ENCODE peak calls at places on chromosome 21, in six cellular contexts. F is HCT116, X is K562, V is H1, L is GM12878, K is HepG2. Q is an unnamed sample.

GRCh38 chr21:15730484-15731242 is 881 bp downstream of the USP25 start:
- DNase-seq in F (no peak), X (peak), V (no peak), L (no peak), K (no peak), Q (no peak)

GRCh38 chr21:35050348-35051286 is 1.5 kb upstream of the RUNX1 start:
- DNase-seq in F (no peak), X (peak), V (no peak), L (no peak), K (no peak), Q (no peak)

GRCh38 chr21:35578831-35579470 is 481.4 kb downstream of the SETD4 start:
- DNase-seq in F (no peak), X (no peak), V (no peak), L (no peak), K (peak), Q (no peak)

GRCh38 chr21:35438643-35439404 is 389.7 kb upstream of the RUNX1 start:
- DNase-seq in F (no peak), X (no peak), V (no peak), L (peak), K (no peak), Q (no peak)

GRCh38 chr21:32336711-32337110 is 38.1 kb downstream of the MRAP start:
- DNase-seq in F (no peak), X (no peak), V (no peak), L (no peak), K (no peak), Q (no peak)

GRCh38 chr21:27219068-27219467 is 252.2 kb upstream of the ADAMTS5 start:
- DNase-seq in F (no peak), X (no peak), V (no peak), L (no peak), K (no peak), Q (no peak)

GRCh38 chr21:33968082-33968997 is 52.7 kb upstream of the ATP5PO start:
- DNase-seq in F (no peak), X (peak), V (no peak), L (no peak), K (peak), Q (no peak)

GRCh38 chr21:34794686-34795085 is 125.9 kb downstream of the CLIC6 start:
- DNase-seq in F (no peak), X (no peak), V (no peak), L (no peak), K (no peak), Q (no peak)

GRCh38 chr21:33058468-33059318 is 11.2 kb upstream of the OLIG1 start:
- DNase-seq in F (no peak), X (no peak), V (no peak), L (no peak), K (no peak), Q (no peak)

GRCh38 chr21:44865561-44866280 is 7.8 kb downstream of the PTTG1IP start:
- DNase-seq in F (no peak), X (no peak), V (no peak), L (no peak), K (no peak), Q (no peak)

GRCh38 chr21:32325706-32326105 is 27.1 kb downstream of the MRAP start:
- DNase-seq in F (no peak), X (no peak), V (no peak), L (no peak), K (no peak), Q (no peak)

GRCh38 chr21:43345046-43345745 is 81.7 kb downstream of the SIK1 start:
- DNase-seq in F (no peak), X (no peak), V (no peak), L (no peak), K (no peak), Q (no peak)

GRCh38 chr21:43346551-43346950 is 80.4 kb downstream of the SIK1 start:
- DNase-seq in F (no peak), X (no peak), V (no peak), L (no peak), K (no peak), Q (no peak)

GRCh38 chr21:43347461-43347860 is 79.5 kb downstream of the SIK1 start:
- DNase-seq in F (no peak), X (no peak), V (no peak), L (no peak), K (no peak), Q (no peak)

GRCh38 chr21:43343992-43344886 is 82.7 kb downstream of the SIK1 start:
- DNase-seq in F (no peak), X (no peak), V (no peak), L (no peak), K (no peak), Q (no peak)

DNA sequence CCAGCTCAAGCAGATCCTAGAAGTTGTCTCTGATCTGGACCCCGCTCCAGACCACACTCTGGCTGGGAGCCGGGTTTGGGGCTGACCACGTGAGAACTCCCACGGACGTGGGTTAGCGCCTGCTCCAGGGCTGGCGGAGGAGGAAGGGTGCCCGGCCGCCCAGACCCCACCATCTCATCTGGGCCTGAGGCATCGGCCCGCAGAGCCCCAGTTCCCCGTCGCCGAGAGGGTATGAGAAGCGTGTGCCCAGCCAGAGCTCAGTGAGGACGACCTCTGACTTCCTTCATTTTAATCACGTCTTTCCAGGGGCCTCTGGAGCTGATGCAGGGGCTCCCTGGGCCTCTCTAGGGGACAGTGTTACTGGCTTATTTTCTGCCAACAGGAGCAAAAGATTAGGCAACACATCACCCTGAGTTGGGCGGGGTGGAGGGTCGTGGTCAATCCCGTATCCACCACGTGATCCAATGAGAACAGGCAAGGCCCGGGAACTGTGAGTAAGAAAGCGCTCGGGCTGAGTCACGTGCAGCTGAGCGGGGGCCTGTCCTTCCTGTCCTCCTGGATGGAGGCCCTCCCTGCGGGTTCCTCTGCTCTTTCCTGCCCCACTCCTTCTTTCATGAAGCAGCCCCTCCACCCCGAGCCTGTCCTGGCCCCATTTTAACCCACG is 81.1 kb downstream of the SIK1 start:
- DNase-seq in F (no peak), X (peak), V (no peak), L (no peak), K (peak), Q (no peak)
- TF ChIP-seq ZNF274 in F (no peak), X (no peak), V (no peak), L (no peak), K (no peak), Q (no peak)

DNA sequence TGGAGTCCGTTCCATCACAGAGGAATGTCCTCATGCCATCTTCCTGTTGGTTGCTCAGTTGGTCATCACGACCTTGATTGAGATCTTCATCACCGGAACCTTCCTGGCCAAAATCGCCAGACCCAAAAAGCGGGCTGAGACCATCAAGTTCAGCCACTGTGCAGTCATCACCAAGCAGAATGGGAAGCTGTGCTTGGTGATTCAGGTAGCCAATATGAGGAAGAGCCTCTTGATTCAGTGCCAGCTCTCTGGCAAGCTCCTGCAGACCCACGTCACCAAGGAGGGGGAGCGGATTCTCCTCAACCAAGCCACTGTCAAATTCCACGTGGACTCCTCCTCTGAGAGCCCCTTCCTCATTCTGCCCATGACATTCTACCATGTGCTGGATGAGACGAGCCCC is 42.9 kb downstream of the KCNJ15 start:
- DNase-seq in F (no peak), X (no peak), V (no peak), L (no peak), K (no peak), Q (no peak)
- TF ChIP-seq ZNF274 in F (no peak), X (no peak), V (no peak), L (no peak), K (no peak), Q (no peak)

GRCh38 chr21:29115899-29116298 is 14.5 kb upstream of the MAP3K7CL start:
- DNase-seq in F (no peak), X (no peak), V (no peak), L (no peak), K (no peak), Q (no peak)
- TF ChIP-seq ZNF274 in F (no peak), X (no peak), V (no peak), L (no peak), K (no peak), Q (no peak)

GRCh38 chr21:37074195-37074510 is 1.1 kb downstream of the TTC3 start:
- DNase-seq in F (no peak), X (no peak), V (no peak), L (no peak), K (no peak), Q (no peak)

GRCh38 chr21:37074546-37074945 is 1.5 kb downstream of the TTC3 start:
- DNase-seq in F (no peak), X (no peak), V (no peak), L (no peak), K (no peak), Q (no peak)

GRCh38 chr21:37072988-37073416 is at the start of the genes PIGP and TTC3:
- DNase-seq in F (peak), X (peak), V (peak), L (peak), K (peak), Q (peak)

GRCh38 chr21:37072239-37072987 is 458 bp downstream of the PIGP start:
- DNase-seq in F (no peak), X (no peak), V (no peak), L (no peak), K (no peak), Q (no peak)

GRCh38 chr21:37073417-37074194 is 552 bp downstream of the TTC3 start:
- DNase-seq in F (no peak), X (peak), V (no peak), L (no peak), K (no peak), Q (no peak)
- TF ChIP-seq ZNF274 in F (no peak), X (no peak), V (no peak), L (no peak), K (peak), Q (no peak)

Q was measured in NT2/D1.